ENCODE peak calls at places on chromosomes 11 and 22, in four cellular contexts. G is left lung, O is pancreas, B is GM23338. Y is an unnamed sample.

GRCh38 chr11:45538363-45538762 is 127.1 kb downstream of the CHST1 start:
- DNase-seq in B (no peak), O (no peak), G (no peak), Y (no peak)

GRCh38 chr11:61682093-61682732 is 2.0 kb downstream of the DAGLA start:
- DNase-seq in B (no peak), O (peak), G (no peak), Y (peak)

GRCh38 chr11:126584028-126584427 is 228.5 kb downstream of the ST3GAL4 start:
- DNase-seq in O (no peak), B (no peak), G (no peak), Y (no peak)

GRCh38 chr11:134124660-134125451 is 56.0 kb downstream of the JAM3 start:
- DNase-seq in B (peak), O (peak), G (peak), Y (no peak)

GRCh38 chr22:39839917-39840510 is 53.5 kb downstream of the ENTHD1 start:
- DNase-seq in B (no peak), G (no peak), O (no peak), Y (no peak)

GRCh38 chr22:38657248-38657909 is 941 bp downstream of the CBY1 start:
- DNase-seq in B (peak), G (no peak), O (peak), Y (peak)

GRCh38 chr11:95517453-95517852 is 272.1 kb downstream of the FAM76B start:
- DNase-seq in B (peak), O (no peak), G (no peak), Y (no peak)

GRCh38 chr11:36577373-36577772 is 9.6 kb downstream of the RAG1 start:
- DNase-seq in G (no peak), O (no peak), B (no peak), Y (no peak)

GRCh38 chr22:46958649-46959048 is 196.2 kb downstream of the TBC1D22A start:
- DNase-seq in B (no peak), O (no peak), G (no peak), Y (no peak)

GRCh38 chr11:1645357-1645821 is 15.8 kb downstream of the KRTAP5-5 start:
- DNase-seq in O (no peak), B (no peak), G (no peak), Y (no peak)

GRCh38 chr11:63804259-63804658 is 9.0 kb upstream of the SPINDOC start:
- DNase-seq in B (no peak), O (no peak), G (no peak), Y (peak)

GRCh38 chr11:77093056-77093891 is 9.4 kb upstream of the OMP start:
- DNase-seq in G (no peak), O (peak), B (no peak), Y (no peak)

GRCh38 chr11:133930767-133931448 is 25.9 kb downstream of the IGSF9B start:
- DNase-seq in B (peak), O (no peak), G (no peak), Y (no peak)

GRCh38 chr11:88689548-88690240 is 352.2 kb upstream of the CTSC start:
- DNase-seq in B (no peak), G (no peak), O (no peak), Y (peak)

GRCh38 chr11:12103411-12104225 is 6.8 kb upstream of the MICAL2 start:
- DNase-seq in G (no peak), B (no peak), O (no peak), Y (no peak)

DNA sequence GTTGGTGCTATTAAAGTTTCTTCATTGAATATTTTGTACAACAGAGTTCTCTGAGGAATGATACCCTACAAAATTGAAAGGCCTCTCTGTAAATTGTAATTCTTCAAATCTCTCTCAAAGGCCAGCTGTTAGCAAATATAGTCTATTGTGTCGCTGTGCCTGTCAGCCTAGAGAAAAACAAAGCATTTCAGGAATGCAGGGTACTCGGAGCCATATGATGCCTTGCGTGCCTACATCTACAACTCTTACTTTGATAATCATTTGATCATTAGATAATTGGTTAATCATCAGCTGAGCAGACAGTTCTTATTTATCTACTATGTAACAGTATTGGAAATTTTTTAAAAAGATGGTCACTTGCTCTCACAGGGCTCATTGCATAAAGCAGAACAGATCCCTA is 67.3 kb downstream of the RNF169 start:
- DNase-seq in B (peak), G (no peak), O (no peak), Y (no peak)
- TF ChIP-seq CTCF in B (no peak), G (no peak), O (no peak), Y (no peak)

GRCh38 chr11:112785717-112786116 is 175.5 kb upstream of the NCAM1 start:
- DNase-seq in O (no peak), B (no peak), G (no peak), Y (no peak)

GRCh38 chr11:112786886-112787530 is 174.2 kb upstream of the NCAM1 start:
- DNase-seq in G (no peak), B (no peak), O (no peak), Y (no peak)

GRCh38 chr11:112784323-112785073 is 176.7 kb upstream of the NCAM1 start:
- DNase-seq in O (peak), B (peak), G (peak), Y (no peak)

GRCh38 chr11:112785104-112785503 is 176.1 kb upstream of the NCAM1 start:
- DNase-seq in G (no peak), B (no peak), O (no peak), Y (no peak)

GRCh38 chr11:112786196-112786595 is 175.0 kb upstream of the NCAM1 start:
- DNase-seq in G (no peak), B (no peak), O (no peak), Y (no peak)
- H3K27ac ChIP-seq in G (peak), B (no peak), O (no peak), Y (no peak)

DNA sequence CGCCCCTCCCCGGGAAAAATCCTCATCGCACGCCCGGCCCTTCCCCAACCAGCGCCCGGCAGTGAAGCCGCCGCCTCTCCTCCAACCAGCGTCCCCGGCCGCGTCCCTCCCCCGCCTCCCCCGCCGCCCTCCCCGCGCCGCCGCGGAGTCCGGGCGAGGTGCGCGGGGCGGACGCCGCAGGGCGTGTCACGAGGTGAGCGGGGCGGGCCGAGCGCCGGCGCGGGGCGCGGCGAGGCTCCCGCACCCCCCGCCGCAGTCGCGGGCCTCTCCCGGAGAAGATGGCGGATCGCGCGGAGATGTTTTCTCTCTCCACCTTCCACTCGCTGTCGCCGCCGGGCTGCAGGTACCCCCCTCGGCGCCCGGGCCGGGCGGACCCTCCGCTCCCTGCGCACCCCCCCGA is at the start of gene MAPK8IP2:
- DNase-seq in O (peak), G (no peak), B (no peak), Y (no peak)
- H3K4me3 ChIP-seq in O (peak), G (peak), B (peak), Y (peak)

GRCh38 chr11:74686792-74687191 is 44.4 kb downstream of the CHRDL2 start:
- DNase-seq in G (no peak), O (no peak), B (no peak), Y (no peak)
- TF ChIP-seq CTCF in G (no peak), O (no peak), B (no peak), Y (no peak)

DNA sequence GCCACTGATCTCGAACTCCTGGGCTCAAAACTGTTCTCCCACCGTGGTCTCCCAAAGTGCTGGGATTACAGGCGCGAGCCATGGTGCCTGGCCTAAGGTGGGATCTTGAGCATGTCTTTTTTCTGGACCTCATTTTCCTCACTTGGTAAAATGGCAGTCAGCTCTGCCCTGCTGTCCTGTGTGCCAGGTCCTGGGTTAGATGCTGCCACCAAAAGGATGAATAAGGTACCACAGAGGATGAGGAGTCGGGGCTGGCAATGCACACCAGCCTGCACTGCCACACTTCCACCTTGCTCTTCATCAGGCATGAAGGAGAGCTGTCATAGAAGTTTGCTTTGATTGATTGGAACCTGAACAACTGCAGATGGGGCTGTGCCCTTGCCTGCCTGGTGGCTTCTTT is 32.3 kb downstream of the ACO2 start:
- DNase-seq in O (no peak), G (no peak), B (peak), Y (no peak)
- H3K27ac ChIP-seq in O (no peak), G (no peak), B (no peak), Y (no peak)

GRCh38 chr11:69272055-69272454 is 21.9 kb upstream of the MYEOV start:
- DNase-seq in B (no peak), O (no peak), G (no peak), Y (no peak)
- H3K4me3 ChIP-seq in B (no peak), O (no peak), G (no peak), Y (no peak)

DNA sequence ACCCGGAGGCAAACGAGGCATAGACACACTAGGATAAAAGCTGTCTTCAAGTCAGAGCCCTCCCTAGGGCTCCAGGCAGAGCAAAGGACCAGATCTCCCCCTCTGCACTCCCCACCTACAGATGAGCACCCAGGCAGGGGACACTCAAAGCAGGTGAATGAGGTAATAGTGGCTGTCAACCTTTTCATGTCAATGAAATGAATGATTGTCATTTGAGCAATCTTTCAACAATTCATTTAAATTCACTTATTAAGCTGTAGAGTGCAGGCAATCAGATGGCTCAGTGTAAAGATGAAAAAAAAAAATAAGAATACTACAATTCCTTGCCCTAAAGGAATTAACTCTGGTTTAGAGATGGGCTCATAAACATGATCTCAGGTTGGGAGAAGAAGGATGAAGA is 427.8 kb upstream of the ISX start:
- DNase-seq in O (no peak), B (no peak), G (no peak), Y (no peak)
- TF ChIP-seq CTCF in O (no peak), B (no peak), G (no peak), Y (no peak)

GRCh38 chr22:36233796-36234195 is 5.5 kb downstream of the APOL2 start:
- DNase-seq in G (no peak), O (no peak), B (no peak), Y (no peak)
- H3K27ac ChIP-seq in G (no peak), O (no peak), B (no peak), Y (no peak)

DNA sequence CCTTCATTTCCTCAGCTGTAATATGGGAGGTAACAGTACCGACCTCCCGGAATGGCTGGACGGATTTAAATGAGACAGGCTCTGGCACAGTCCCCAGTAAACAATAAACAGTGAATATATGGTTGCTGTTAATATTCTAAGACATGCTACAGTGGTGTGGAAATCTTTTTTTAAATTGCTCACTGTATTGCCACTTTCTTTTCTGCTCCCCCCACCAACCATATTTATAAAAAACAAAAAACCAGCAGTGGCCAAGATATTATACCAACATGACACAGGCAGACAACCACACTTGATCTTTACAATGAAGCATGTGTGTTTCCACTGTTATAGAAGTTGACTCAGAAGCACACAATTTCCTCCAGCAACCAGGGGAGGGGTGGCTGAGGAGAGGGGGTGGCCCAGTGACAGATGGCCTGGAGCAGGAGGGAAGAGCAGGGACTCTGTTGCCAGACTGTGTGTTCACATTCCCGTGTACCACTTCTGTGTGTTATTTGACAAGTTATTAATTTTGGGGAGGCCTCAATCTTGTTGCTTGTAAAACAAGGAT is 14.9 kb downstream of the CD59 start:
- DNase-seq in B (no peak), G (no peak), O (no peak), Y (no peak)
- H3K4me3 ChIP-seq in B (no peak), G (no peak), O (no peak), Y (no peak)